ENCODE peak calls at places on chromosomes 13 and 19, in five cellular contexts. Z is heart left ventricle; T is CD8-positive, alpha-beta T cell; R is neural progenitor cell; X is osteoblast. U is an unnamed sample.

GRCh38 chr13:45341799-45342584 is 1.0 kb upstream of the TPT1 start:
- DNase-seq in X (no peak), T (no peak), R (no peak), Z (peak), U (no peak)

GRCh38 chr19:7870571-7871279 is 3.5 kb downstream of the PRR36 start:
- DNase-seq in R (peak), T (no peak), X (peak), Z (peak), U (no peak)

GRCh38 chr13:46598140-46598819 is 45.3 kb downstream of the LRCH1 start:
- DNase-seq in X (no peak), Z (no peak), T (no peak), R (no peak), U (no peak)

GRCh38 chr13:112770504-112770903 is 80.7 kb downstream of the ATP11A start:
- DNase-seq in R (no peak), T (no peak), Z (no peak), X (peak), U (no peak)

GRCh38 chr13:113297370-113297871 is 382 bp downstream of the LAMP1 start:
- DNase-seq in T (peak), Z (no peak), X (peak), R (no peak), U (no peak)

GRCh38 chr19:38975214-38975860 is at the start of gene FBXO17:
- DNase-seq in T (no peak), X (peak), Z (peak), R (peak), U (peak)

GRCh38 chr13:57030671-57031070 is 110.0 kb upstream of the PRR20A start:
- DNase-seq in T (no peak), Z (no peak), R (no peak), X (no peak), U (no peak)

GRCh38 chr13:49759503-49759902 is 33.0 kb downstream of the KPNA3 start:
- DNase-seq in Z (no peak), T (no peak), X (no peak), R (no peak), U (no peak)

GRCh38 chr13:62682788-62683187 is 1267.1 kb upstream of the PCDH20 start:
- DNase-seq in T (no peak), Z (no peak), X (no peak), R (no peak), U (no peak)

GRCh38 chr13:94706854-94707399 is 5.4 kb downstream of the SOX21 start:
- DNase-seq in X (peak), Z (no peak), R (peak), T (no peak), U (peak)

GRCh38 chr13:106337096-106337495 is 198.4 kb downstream of the EFNB2 start:
- DNase-seq in T (no peak), X (no peak), Z (no peak), R (no peak), U (no peak)

GRCh38 chr19:31450696-31451095 is 101.5 kb upstream of the TSHZ3 start:
- DNase-seq in T (no peak), X (no peak), R (no peak), Z (no peak), U (no peak)

GRCh38 chr13:23618341-23618740 is 48.1 kb downstream of the TNFRSF19 start:
- DNase-seq in X (no peak), Z (no peak), R (no peak), T (no peak), U (no peak)

GRCh38 chr13:32962342-32962741 is 53.9 kb upstream of the KL start:
- DNase-seq in R (no peak), X (no peak), T (no peak), Z (no peak), U (no peak)

GRCh38 chr13:33403807-33404362 is 118.3 kb upstream of the STARD13 start:
- DNase-seq in T (no peak), X (no peak), R (no peak), Z (no peak), U (no peak)

GRCh38 chr13:111414341-111414740 is 93.9 kb downstream of the TEX29 start:
- DNase-seq in X (no peak), Z (no peak), R (no peak), T (no peak), U (no peak)

GRCh38 chr13:70249332-70250064 is 141.2 kb upstream of the KLHL1 start:
- DNase-seq in Z (no peak), X (no peak), R (peak), T (no peak), U (no peak)

GRCh38 chr13:107900775-107901174 is 314.6 kb downstream of the LIG4 start:
- DNase-seq in T (no peak), R (no peak), Z (no peak), X (no peak), U (no peak)

GRCh38 chr13:107907065-107907464 is 308.3 kb downstream of the LIG4 start:
- DNase-seq in Z (no peak), R (no peak), T (no peak), X (no peak), U (no peak)

GRCh38 chr13:107901230-107901629 is 314.1 kb downstream of the LIG4 start:
- DNase-seq in X (no peak), Z (no peak), R (no peak), T (no peak), U (no peak)

GRCh38 chr13:107901996-107902562 is 313.3 kb downstream of the LIG4 start:
- DNase-seq in T (no peak), R (no peak), X (no peak), Z (no peak), U (no peak)

GRCh38 chr13:107906131-107906530 is 309.2 kb downstream of the LIG4 start:
- DNase-seq in Z (no peak), R (no peak), X (no peak), T (no peak), U (no peak)
- TF ChIP-seq CTCF in Z (no peak), R (no peak), X (no peak), T (no peak), U (no peak)

GRCh38 chr19:57118848-57119247 is 937 bp upstream of the USP29 start:
- DNase-seq in T (no peak), R (no peak), X (no peak), Z (no peak), U (no peak)
- TF ChIP-seq CTCF in T (no peak), R (no peak), X (no peak), Z (no peak), U (no peak)

GRCh38 chr13:85812282-85812681 is 13.1 kb upstream of the SLITRK6 start:
- DNase-seq in R (no peak), X (no peak), T (no peak), Z (no peak), U (no peak)

GRCh38 chr13:85819513-85819912 is 20.3 kb upstream of the SLITRK6 start:
- DNase-seq in Z (no peak), R (no peak), X (no peak), T (no peak), U (no peak)

GRCh38 chr13:85816413-85816812 is 17.2 kb upstream of the SLITRK6 start:
- DNase-seq in Z (no peak), X (no peak), T (no peak), R (no peak), U (no peak)
- TF ChIP-seq CTCF in Z (no peak), X (no peak), T (no peak), R (peak), U (peak)

DNA sequence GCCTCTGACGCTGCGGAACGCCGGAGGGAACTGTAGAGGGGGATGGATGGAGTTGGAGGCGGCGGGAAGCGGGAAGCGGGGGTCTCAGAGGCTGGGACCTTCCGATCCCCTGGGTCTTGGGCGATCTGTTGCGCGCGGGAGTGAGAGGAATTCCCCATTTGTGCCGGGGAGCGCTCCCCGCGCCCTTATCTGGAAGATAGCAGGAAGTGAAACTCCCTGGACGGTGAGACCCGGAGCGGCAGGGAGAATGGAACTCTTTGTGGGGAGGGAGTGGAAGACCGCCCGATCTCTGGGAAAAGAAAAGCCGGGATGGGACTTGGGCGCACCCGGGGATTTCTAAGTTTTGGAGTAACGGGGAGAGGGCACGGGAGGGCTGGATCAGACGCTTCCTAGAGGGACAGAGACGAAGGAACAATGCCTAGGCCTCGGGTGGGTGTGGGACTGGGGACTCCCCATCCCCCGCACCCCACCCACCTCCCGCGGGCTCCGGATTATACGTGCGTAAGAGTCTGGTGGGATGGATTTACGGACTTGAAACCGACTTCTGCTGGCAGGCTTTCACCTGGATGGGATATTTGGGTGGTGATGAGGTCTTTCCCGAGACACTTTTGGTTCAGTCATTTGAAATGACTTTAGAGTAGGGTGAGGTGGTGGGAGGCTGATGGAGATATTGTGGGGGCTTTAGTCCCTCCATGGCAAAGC is 495 bp downstream of the LSR start:
- DNase-seq in X (peak), Z (no peak), R (peak), T (no peak), U (no peak)
- TF ChIP-seq CTCF in X (no peak), Z (no peak), R (no peak), T (no peak), U (no peak)

DNA sequence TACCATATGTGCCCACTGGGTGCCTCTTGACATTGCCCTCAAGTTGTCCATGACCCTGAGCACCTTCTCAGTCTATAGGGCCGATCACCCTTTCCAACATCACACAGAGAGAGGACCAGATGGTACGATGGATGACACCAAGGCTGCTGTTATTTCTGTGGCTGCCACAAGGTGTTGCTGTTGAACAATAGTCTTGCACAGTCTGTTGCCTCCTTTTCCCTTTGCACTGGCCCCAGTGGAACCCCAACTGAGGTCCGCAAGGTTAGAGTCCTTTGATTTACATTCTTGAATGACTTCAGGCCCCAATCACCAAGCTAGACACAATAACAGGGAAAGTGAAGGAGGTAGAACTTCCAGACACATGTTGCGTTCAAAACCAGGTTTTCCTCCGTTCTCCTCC is 52.0 kb downstream of the TINCR start:
- DNase-seq in R (no peak), X (peak), Z (no peak), T (no peak), U (no peak)
- TF ChIP-seq CTCF in R (peak), X (no peak), Z (no peak), T (no peak), U (peak)

GRCh38 chr13:44243198-44243852 is 130.3 kb upstream of the SERP2 start:
- DNase-seq in X (peak), R (peak), T (peak), Z (no peak), U (peak)
- TF ChIP-seq CTCF in X (peak), R (peak), T (no peak), Z (peak), U (peak)

GRCh38 chr19:11295180-11295579 is 780 bp upstream of the TSPAN16 start:
- DNase-seq in T (no peak), X (no peak), Z (no peak), R (no peak), U (no peak)

GRCh38 chr19:11293468-11294389 is 2.2 kb upstream of the TSPAN16 start:
- DNase-seq in X (peak), T (peak), Z (peak), R (peak), U (peak)

GRCh38 chr19:11296264-11296663 is 304 bp downstream of the TSPAN16 start:
- DNase-seq in R (no peak), T (no peak), Z (peak), X (no peak), U (no peak)

GRCh38 chr19:11291991-11292390 is 4.0 kb upstream of the TSPAN16 start:
- DNase-seq in R (no peak), Z (no peak), T (no peak), X (no peak), U (no peak)

GRCh38 chr19:11295665-11296245 is at the start of gene TSPAN16:
- DNase-seq in Z (no peak), X (no peak), R (peak), T (no peak), U (no peak)
- TF ChIP-seq CTCF in Z (no peak), X (peak), R (peak), T (no peak), U (no peak)

GRCh38 chr19:15419413-15420025 is 731 bp upstream of the AKAP8L start:
- DNase-seq in Z (peak), X (peak), R (no peak), T (no peak), U (no peak)
- TF ChIP-seq CTCF in Z (no peak), X (no peak), R (no peak), T (no peak), U (peak)

GRCh38 chr19:16326401-16327130 is 1.9 kb downstream of the KLF2 start:
- DNase-seq in Z (peak), X (peak), R (peak), T (peak), U (no peak)

GRCh38 chr19:16325671-16326400 is 1.2 kb downstream of the KLF2 start:
- DNase-seq in Z (peak), X (peak), T (peak), R (peak), U (no peak)

GRCh38 chr19:16324384-16325160 is at the start of gene KLF2:
- DNase-seq in X (peak), Z (peak), T (peak), R (peak), U (peak)

GRCh38 chr19:16324064-16324383 is 602 bp upstream of the KLF2 start:
- DNase-seq in Z (no peak), X (no peak), T (no peak), R (no peak), U (no peak)

GRCh38 chr19:16325161-16325527 is 518 bp downstream of the KLF2 start:
- DNase-seq in R (peak), T (no peak), Z (peak), X (no peak), U (peak)
- TF ChIP-seq CTCF in R (peak), T (no peak), Z (no peak), X (no peak), U (peak)

GRCh38 chr13:99582511-99582910 is 81.2 kb downstream of the TM9SF2 start:
- DNase-seq in Z (no peak), X (no peak), R (no peak), T (no peak), U (no peak)

GRCh38 chr13:99572921-99573320 is 71.6 kb downstream of the TM9SF2 start:
- DNase-seq in R (no peak), X (no peak), Z (no peak), T (no peak), U (no peak)

GRCh38 chr13:99575376-99575775 is 74.1 kb downstream of the TM9SF2 start:
- DNase-seq in Z (no peak), T (no peak), R (no peak), X (no peak), U (no peak)

GRCh38 chr13:99580500-99581268 is 79.4 kb downstream of the TM9SF2 start:
- DNase-seq in R (no peak), Z (no peak), T (no peak), X (no peak), U (no peak)

GRCh38 chr13:99577934-99578917 is 77.0 kb downstream of the TM9SF2 start:
- DNase-seq in T (no peak), Z (no peak), R (no peak), X (no peak), U (peak)
- TF ChIP-seq CTCF in T (no peak), Z (no peak), R (peak), X (peak), U (peak)